ENCODE peak calls at places on chromosomes 11 and 22, in nine cellular contexts. D is vagina, V is suprapubic skin, Q is body of pancreas, F is ovary, A is A549, N is right lobe of liver, Z is testis, E is heart left ventricle. K is an unnamed sample. For H3K4me1, the result is how much of the 10 kb centered on the place peaks cover.

GRCh38 chr11:76742912-76743311 is 40.2 kb upstream of the TSKU start:
- DNase-seq in D (no peak), V (no peak), Q (no peak), F (no peak), A (no peak), N (no peak), Z (no peak), E (no peak), K (no peak)

GRCh38 chr11:88594274-88594950 is 256.9 kb upstream of the CTSC start:
- DNase-seq in D (no peak), V (no peak), Q (no peak), F (no peak), A (no peak), N (no peak), Z (no peak), E (no peak), K (no peak)

GRCh38 chr11:32052218-32052617 is 38.7 kb upstream of the RCN1 start:
- DNase-seq in D (no peak), V (peak), Q (peak), F (peak), A (peak), N (no peak), Z (peak), E (no peak), K (peak)

GRCh38 chr11:17978553-17979287 is 34.1 kb downstream of the SERGEF start:
- DNase-seq in D (no peak), V (no peak), Q (peak), F (no peak), A (peak), N (peak), Z (peak), E (peak), K (peak)

GRCh38 chr11:59076876-59077571 is 9.1 kb upstream of the GLYATL1B start:
- DNase-seq in D (no peak), V (no peak), Q (no peak), F (no peak), A (no peak), N (no peak), Z (no peak), E (no peak), K (no peak)

GRCh38 chr11:126542621-126543020 is 187.1 kb downstream of the ST3GAL4 start:
- DNase-seq in D (no peak), V (no peak), Q (no peak), F (no peak), A (no peak), N (no peak), Z (no peak), E (no peak), K (no peak)

GRCh38 chr11:22884268-22884667 is 24.0 kb upstream of the CCDC179 start:
- DNase-seq in D (no peak), V (no peak), Q (no peak), F (no peak), A (no peak), N (no peak), Z (no peak), E (no peak), K (no peak)

GRCh38 chr11:64747961-64748715 is 4.2 kb upstream of the RASGRP2 start:
- DNase-seq in D (no peak), V (no peak), Q (no peak), F (no peak), A (no peak), N (peak), Z (no peak), E (no peak), K (no peak)

GRCh38 chr11:1012291-1012690 is 24.2 kb downstream of the MUC6 start:
- DNase-seq in D (no peak), V (no peak), Q (no peak), F (no peak), A (no peak), N (no peak), Z (no peak), E (no peak), K (no peak)

GRCh38 chr22:27850000-27850465 is 48.5 kb upstream of the MN1 start:
- DNase-seq in D (no peak), V (no peak), Q (no peak), F (peak), A (no peak), N (peak), Z (peak), E (no peak), K (peak)

GRCh38 chr11:70694371-70694770 is 296.0 kb downstream of the CTTN start:
- DNase-seq in D (no peak), V (no peak), Q (no peak), F (no peak), A (no peak), N (no peak), Z (no peak), E (no peak), K (no peak)

GRCh38 chr22:29702931-29703594 is 16.7 kb upstream of the CABP7 start:
- DNase-seq in D (no peak), V (no peak), Q (no peak), F (no peak), A (no peak), N (no peak), Z (no peak), E (peak), K (peak)

GRCh38 chr11:73141031-73141308 is 1.1 kb downstream of the FCHSD2 start:
- DNase-seq in D (no peak), V (no peak), Q (no peak), F (no peak), A (peak), N (peak), Z (peak), E (peak), K (no peak)

GRCh38 chr22:21641417-21641794 is 696 bp upstream of the SDF2L1 start:
- DNase-seq in D (no peak), V (no peak), Q (peak), F (no peak), A (peak), N (peak), Z (peak), E (no peak), K (no peak)

GRCh38 chr11:67609316-67609715 is 2.6 kb downstream of the NDUFV1 start:
- DNase-seq in D (no peak), V (no peak), Q (no peak), F (no peak), A (no peak), N (no peak), Z (no peak), E (no peak), K (no peak)

GRCh38 chr11:14643697-14644395 is at the start of gene PDE3B:
- DNase-seq in D (no peak), V (peak), Q (peak), F (peak), A (peak), N (peak), Z (peak), E (peak), K (peak)

GRCh38 chr11:14641801-14642200 is 1.8 kb upstream of the PDE3B start:
- DNase-seq in D (no peak), V (no peak), Q (no peak), F (no peak), A (no peak), N (no peak), Z (no peak), E (no peak), K (peak)

GRCh38 chr11:14644396-14645246 is 1.0 kb downstream of the PDE3B start:
- DNase-seq in D (no peak), V (no peak), Q (peak), F (no peak), A (peak), N (peak), Z (peak), E (no peak), K (peak)

GRCh38 chr11:14642453-14642852 is 1.2 kb upstream of the PDE3B start:
- DNase-seq in D (no peak), V (no peak), Q (no peak), F (no peak), A (no peak), N (no peak), Z (no peak), E (no peak), K (no peak)

DNA sequence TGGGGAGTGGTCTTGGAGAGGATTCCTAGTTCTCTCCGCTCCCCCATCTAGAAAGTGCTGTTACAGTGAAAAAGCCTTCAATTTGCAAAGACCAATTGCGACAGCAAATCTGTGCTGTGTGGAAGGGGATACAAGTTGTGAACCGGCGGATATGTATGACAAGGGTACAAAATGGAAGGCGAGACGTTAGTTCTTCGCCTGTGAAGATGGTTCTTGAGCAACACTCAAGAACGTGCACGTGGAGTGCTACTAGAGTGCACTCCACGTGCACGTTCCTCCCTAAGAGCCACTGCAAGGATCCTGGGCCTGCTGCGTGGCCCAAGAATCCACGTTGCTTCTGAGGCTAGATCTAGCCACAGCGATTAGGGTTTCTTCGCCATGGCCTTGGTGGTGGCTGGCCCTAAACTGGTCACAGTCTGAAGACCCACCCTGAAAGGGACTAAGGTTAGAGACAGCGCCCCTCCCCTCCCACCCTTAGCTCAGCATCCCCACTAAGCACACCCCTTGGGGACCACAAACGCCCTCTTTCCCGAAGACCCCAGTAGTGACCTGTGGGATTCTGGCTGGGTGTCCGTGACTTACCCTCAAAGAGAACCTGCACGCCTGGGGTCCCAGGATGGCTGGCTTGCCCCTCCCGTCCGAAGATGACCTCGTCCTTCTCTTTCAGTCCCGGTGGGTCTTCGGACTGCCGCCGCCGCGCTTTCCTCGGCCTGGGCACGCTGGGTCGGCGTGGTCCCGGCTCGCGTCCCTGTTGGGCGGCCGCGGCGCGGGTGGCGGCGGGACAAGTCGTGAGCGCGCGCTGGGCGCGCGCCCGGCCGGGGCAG is 519 bp upstream of the PDE3B start:
- DNase-seq in D (no peak), V (peak), Q (peak), F (no peak), A (no peak), N (no peak), Z (no peak), E (no peak), K (no peak)
- H3K4me3 ChIP-seq in D (peak), V (peak), Q (peak), F (peak), A (peak), N (peak), Z (peak), E (peak), K (peak)

DNA sequence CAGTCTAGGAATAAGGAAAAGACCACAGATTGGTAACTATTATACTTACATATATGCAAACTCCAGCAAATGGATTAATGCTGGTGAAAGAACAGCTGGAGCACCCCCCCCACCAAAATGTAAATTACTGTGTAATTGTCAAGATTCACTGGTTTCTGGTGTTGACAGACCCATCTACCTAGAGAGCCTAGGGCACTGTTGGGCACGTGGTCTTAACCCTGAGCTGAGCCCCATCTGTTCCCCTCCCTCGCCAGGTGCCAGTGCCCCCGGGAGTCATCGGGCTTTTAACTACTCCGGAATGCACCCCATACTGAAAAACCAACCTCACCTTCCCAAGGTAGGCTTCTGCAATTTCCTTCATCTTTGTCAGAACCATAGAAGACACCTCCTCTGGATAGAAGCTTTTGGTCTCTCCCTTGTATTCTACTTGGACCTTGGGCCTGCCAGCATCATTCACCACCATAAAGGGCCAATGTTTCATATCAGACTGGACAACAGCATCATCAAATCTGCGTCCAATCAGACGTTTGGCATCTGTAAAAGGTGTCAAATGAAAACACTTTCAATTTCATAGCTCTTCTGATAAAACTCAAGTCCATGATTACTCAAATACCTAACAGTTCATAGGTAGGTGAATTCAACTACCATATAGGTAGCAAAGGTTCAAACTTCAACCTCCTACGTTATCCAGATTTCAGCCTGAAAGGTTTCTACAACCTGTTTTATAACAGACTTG is 1.5 kb downstream of the HSPA8 start:
- DNase-seq in D (no peak), V (no peak), Q (no peak), F (no peak), A (no peak), N (no peak), Z (no peak), E (no peak), K (no peak)
- TF ChIP-seq POLR2A in D (no peak), V (no peak), Q (no peak), F (no peak), A (no peak), N (no peak), Z (no peak), E (no peak), K (no peak)

GRCh38 chr22:32824531-32825315 is 23.2 kb downstream of the TIMP3 start:
- DNase-seq in D (no peak), V (no peak), Q (no peak), F (no peak), A (no peak), N (no peak), Z (no peak), E (no peak), K (no peak)

GRCh38 chr22:32826537-32826936 is 25.0 kb downstream of the TIMP3 start:
- DNase-seq in D (no peak), V (no peak), Q (no peak), F (no peak), A (no peak), N (no peak), Z (no peak), E (no peak), K (no peak)

GRCh38 chr22:32822188-32822877 is 20.8 kb downstream of the TIMP3 start:
- DNase-seq in D (no peak), V (no peak), Q (no peak), F (no peak), A (no peak), N (no peak), Z (no peak), E (no peak), K (no peak)

GRCh38 chr22:32820131-32820882 is 18.8 kb downstream of the TIMP3 start:
- DNase-seq in D (no peak), V (no peak), Q (no peak), F (no peak), A (no peak), N (no peak), Z (no peak), E (no peak), K (no peak)

GRCh38 chr22:32823024-32823730 is 21.7 kb downstream of the TIMP3 start:
- DNase-seq in D (no peak), V (no peak), Q (peak), F (no peak), A (peak), N (no peak), Z (peak), E (no peak), K (no peak)
- H3K4me1 ChIP-seq in D (half or more), V (half or more), Q (under half), F (under half), A (under half), N (under half), Z (under half), E (half or more), K (under half)

GRCh38 chr11:118319031-118319814 is 14.7 kb downstream of the CD3E start:
- DNase-seq in D (no peak), V (no peak), Q (no peak), F (no peak), A (no peak), N (no peak), Z (no peak), E (no peak), K (no peak)
- H3K4me3 ChIP-seq in D (no peak), V (no peak), Q (no peak), F (no peak), A (no peak), N (no peak), Z (no peak), E (no peak), K (no peak)

DNA sequence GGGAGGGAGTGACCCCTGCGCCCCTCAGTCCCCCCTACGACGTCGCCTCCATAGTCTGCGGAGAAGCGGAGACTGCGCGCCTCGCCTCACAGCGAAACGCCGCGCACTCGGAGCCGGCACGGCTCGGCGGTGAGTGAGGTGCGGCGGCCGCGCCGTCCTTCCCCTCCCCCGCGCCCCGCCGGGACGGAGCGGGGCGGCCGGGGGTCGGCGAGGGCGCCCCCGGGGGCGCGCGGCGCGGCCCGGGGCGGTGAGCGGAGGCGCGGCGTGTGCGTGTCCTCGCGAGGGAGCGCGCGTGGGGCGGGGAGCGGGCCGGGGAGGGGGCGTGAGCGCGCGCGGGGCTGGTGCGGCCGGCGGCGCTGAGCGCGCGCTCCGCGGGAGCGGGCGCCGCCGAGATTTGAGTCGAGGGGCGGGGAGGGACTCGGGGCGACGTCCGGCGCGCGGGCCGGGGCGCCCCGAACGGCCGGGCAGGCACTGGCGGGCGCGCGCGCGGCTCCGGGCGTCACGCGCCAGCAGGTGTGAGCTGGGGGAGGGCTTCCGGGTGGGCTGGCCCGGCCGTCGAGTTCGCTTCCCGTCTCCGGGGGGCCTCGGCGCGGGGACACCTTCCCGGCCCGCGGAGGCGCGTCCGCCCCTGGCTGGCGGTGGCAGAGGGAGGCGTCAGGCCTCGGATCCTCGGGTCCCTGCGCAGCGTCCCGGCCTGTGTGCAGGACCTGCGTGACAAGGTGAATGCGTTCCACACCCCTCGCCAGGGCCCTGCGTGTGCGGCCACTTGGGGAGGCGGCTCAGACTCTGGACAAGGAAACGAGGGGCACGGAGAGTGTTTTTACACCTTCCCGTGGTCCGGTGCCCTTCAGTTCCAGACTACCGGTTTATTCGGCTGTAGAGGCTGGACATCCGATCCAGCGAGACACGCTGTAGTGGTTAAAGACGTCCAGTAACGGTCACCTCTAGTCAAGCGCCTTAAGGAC is 50.4 kb downstream of the FAM83F start:
- DNase-seq in D (no peak), V (no peak), Q (peak), F (peak), A (peak), N (peak), Z (peak), E (peak), K (no peak)
- TF ChIP-seq POLR2A in D (no peak), V (no peak), Q (no peak), F (no peak), A (peak), N (peak), Z (no peak), E (no peak), K (peak)

GRCh38 chr11:2098691-2099522 is 40.3 kb downstream of the IGF2 start:
- DNase-seq in D (no peak), V (peak), Q (no peak), F (peak), A (no peak), N (no peak), Z (no peak), E (peak), K (no peak)
- H3K4me1 ChIP-seq in D (under half), V (half or more), Q (under half), F (under half), A (under half), N (under half), Z (under half), E (half or more), K (under half)

K was measured in prostate gland.